ENCODE peak calls at places on chromosomes 12 and 14, in four cellular contexts. J is neural crest cell, S is HuH-7.5, G is Peyer's patch. E is an unnamed sample.

GRCh38 chr12:1246637-1247036 is 255.6 kb downstream of the ERC1 start:
- DNase-seq in J (no peak), G (no peak), S (no peak), E (no peak)

GRCh38 chr12:39240573-39240972 is 202.3 kb downstream of the KIF21A start:
- DNase-seq in J (no peak), G (no peak), S (no peak), E (no peak)

GRCh38 chr12:15774819-15775218 is 14.4 kb downstream of the EPS8 start:
- DNase-seq in G (no peak), J (no peak), S (no peak), E (no peak)

GRCh38 chr14:50985124-50985815 is 41.0 kb upstream of the PYGL start:
- DNase-seq in G (no peak), S (no peak), J (no peak), E (no peak)

GRCh38 chr12:53485955-53486729 is 13.1 kb downstream of the MAP3K12 start:
- DNase-seq in G (no peak), S (no peak), J (no peak), E (no peak)

GRCh38 chr14:30240002-30240401 is 312.4 kb upstream of the PRKD1 start:
- DNase-seq in J (peak), S (no peak), G (no peak), E (no peak)

GRCh38 chr12:125159687-125160086 is 94.5 kb downstream of the AACS start:
- DNase-seq in J (no peak), G (no peak), S (no peak), E (no peak)

GRCh38 chr12:57157588-57158173 is 10.3 kb upstream of the LRP1-AS start:
- DNase-seq in G (no peak), J (no peak), S (no peak), E (no peak)

GRCh38 chr14:66944872-66945271 is 244.4 kb upstream of the GARIN2 start:
- DNase-seq in S (no peak), G (no peak), J (no peak), E (peak)

GRCh38 chr14:52325126-52325525 is 11.0 kb downstream of the PTGER2 start:
- DNase-seq in J (no peak), G (no peak), S (no peak), E (no peak)

GRCh38 chr12:51392556-51393237 is 1.5 kb upstream of the GALNT6 start:
- DNase-seq in G (no peak), S (peak), J (no peak), E (peak)

GRCh38 chr12:57460457-57461325 is 1.1 kb downstream of the GLI1 start:
- DNase-seq in G (no peak), J (peak), S (peak), E (no peak)

GRCh38 chr12:107344035-107344808 is 250.9 kb upstream of the CRY1 start:
- DNase-seq in J (no peak), G (no peak), S (no peak), E (no peak)